ENCODE peak calls at places on chromosomes 16 and 17, in nine cellular contexts. V is aorta; F is CD4-positive, CD25-positive, alpha-beta regulatory T cell; E is activated B cell treated with CpG ODN at 0.5 μM for 24 hours; Y is natural killer cell; P is Right ventricle myocardium superior; D is activated CD8-positive, alpha-beta memory T cell treated with anti-CD3 and anti-CD28 coated beads, Interleukin-2, amount 10 ng/mL, durations not matched to agents 7 days and 5 days; G is activated CD8-positive, alpha-beta T cell treated with anti-CD3 and anti-CD28 coated beads for 36 hours; B is activated naive CD8-positive, alpha-beta T cell treated with anti-CD3 and anti-CD28 coated beads, Interleukin-2, amount 50 U/mL, for 24 hours. H is an unnamed sample.

GRCh38 chr17:17808706-17809432 is 27.9 kb downstream of the SREBF1 start:
- ATAC-seq in V (no peak), F (no peak), E (peak), Y (no peak), P (no peak), D (peak), G (peak), B (peak), H (peak)

GRCh38 chr17:72608436-72608835 is 484.1 kb downstream of the SLC39A11 start:
- ATAC-seq in V (no peak), F (no peak), E (no peak), Y (no peak), P (no peak), D (no peak), G (no peak), B (no peak), H (no peak)

GRCh38 chr16:3842994-3843393 is 37.5 kb downstream of the CREBBP start:
- ATAC-seq in V (peak), F (no peak), E (no peak), Y (no peak), P (peak), D (no peak), G (no peak), B (no peak), H (no peak)

GRCh38 chr16:64507240-64508024 is 614.4 kb downstream of the CDH11 start:
- ATAC-seq in V (no peak), F (no peak), E (no peak), Y (no peak), P (peak), D (no peak), G (no peak), B (no peak), H (no peak)

GRCh38 chr17:59777033-59777432 is 69.6 kb downstream of the VMP1 start:
- ATAC-seq in V (no peak), F (no peak), E (no peak), Y (no peak), P (no peak), D (no peak), G (peak), B (peak), H (no peak)

GRCh38 chr16:52497067-52497816 is 49.7 kb downstream of the TOX3 start:
- ATAC-seq in V (no peak), F (no peak), E (no peak), Y (no peak), P (no peak), D (no peak), G (no peak), B (no peak), H (no peak)

GRCh38 chr16:66511615-66512500 is 38.1 kb downstream of the TK2 start:
- ATAC-seq in V (peak), F (no peak), E (no peak), Y (no peak), P (peak), D (no peak), G (no peak), B (no peak), H (no peak)

GRCh38 chr16:76487411-76488064 is 210.3 kb downstream of the CNTNAP4 start:
- ATAC-seq in V (no peak), F (no peak), E (no peak), Y (no peak), P (no peak), D (no peak), G (no peak), B (no peak), H (no peak)

GRCh38 chr16:10965440-10966039 is 21.2 kb downstream of the CLEC16A start:
- ATAC-seq in V (no peak), F (peak), E (peak), Y (no peak), P (no peak), D (peak), G (peak), B (peak), H (peak)

GRCh38 chr16:11977206-11978041 is 890 bp downstream of the SNX29 start:
- ATAC-seq in V (peak), F (no peak), E (no peak), Y (no peak), P (peak), D (no peak), G (no peak), B (no peak), H (peak)

GRCh38 chr16:67667434-67667816 is 811 bp downstream of the C16orf86 start:
- ATAC-seq in V (peak), F (no peak), E (no peak), Y (no peak), P (no peak), D (no peak), G (no peak), B (no peak), H (no peak)

GRCh38 chr16:30965436-30965835 is 7.9 kb downstream of the SETD1A start:
- ATAC-seq in V (no peak), F (no peak), E (no peak), Y (no peak), P (no peak), D (no peak), G (no peak), B (no peak), H (no peak)